ENCODE peak calls at places on chromosomes 1 and 21, in five cellular contexts. J, R, T, C and O are unnamed samples. For H3K27me3, the result is how much of the 10 kb centered on the place peaks cover.

GRCh38 chr21:46213620-46214286 is 14.8 kb downstream of the LSS start:
- DNase-seq in T (no peak), C (peak), J (no peak), R (no peak), O (no peak)

GRCh38 chr1:210072129-210072528 is 134.1 kb downstream of the SYT14 start:
- DNase-seq in R (no peak), T (no peak), J (no peak), C (no peak), O (no peak)

GRCh38 chr1:28329395-28330153 is 734 bp downstream of the MED18 start:
- DNase-seq in R (peak), J (peak), T (peak), C (peak), O (peak)

GRCh38 chr1:154182342-154183044 is 9.4 kb downstream of the TPM3 start:
- DNase-seq in J (peak), T (peak), C (peak), R (peak), O (peak)

GRCh38 chr1:230011333-230012092 is 55.5 kb upstream of the GALNT2 start:
- DNase-seq in J (no peak), C (no peak), T (no peak), R (no peak), O (no peak)

GRCh38 chr1:167232801-167233200 is 12.1 kb downstream of the POU2F1 start:
- DNase-seq in J (peak), C (no peak), T (no peak), R (no peak), O (no peak)

GRCh38 chr1:205382561-205382960 is 25.8 kb upstream of the KLHDC8A start:
- DNase-seq in T (no peak), C (no peak), R (no peak), J (no peak), O (no peak)

GRCh38 chr1:79074975-79075374 is 68.4 kb upstream of the ADGRL4 start:
- DNase-seq in C (no peak), T (no peak), J (peak), R (no peak), O (no peak)

GRCh38 chr1:85550784-85551516 is 29.6 kb upstream of the CCN1 start:
- DNase-seq in J (peak), R (no peak), C (no peak), T (no peak), O (no peak)

GRCh38 chr1:26097696-26098095 is 13.9 kb upstream of the PDIK1L start:
- DNase-seq in J (no peak), R (no peak), C (no peak), T (no peak), O (no peak)

GRCh38 chr1:230317823-230318819 is 108.0 kb downstream of the PGBD5 start:
- DNase-seq in C (peak), R (no peak), J (peak), T (peak), O (peak)

GRCh38 chr1:22609291-22609690 is 27.1 kb upstream of the C1QA start:
- DNase-seq in C (no peak), T (no peak), J (no peak), R (no peak), O (no peak)

GRCh38 chr1:168742386-168742785 is 13.4 kb upstream of the DPT start:
- DNase-seq in R (no peak), C (no peak), T (no peak), J (no peak), O (no peak)

GRCh38 chr1:147496571-147496970 is 44.7 kb upstream of the BCL9 start:
- DNase-seq in C (no peak), R (no peak), T (peak), J (no peak), O (peak)

GRCh38 chr1:109399326-109399957 is 1.7 kb upstream of the SORT1 start:
- DNase-seq in J (peak), T (no peak), R (no peak), C (no peak), O (no peak)

GRCh38 chr1:201422436-201423030 is 1.0 kb upstream of the TNNI1 start:
- DNase-seq in C (peak), R (no peak), J (no peak), T (no peak), O (no peak)

GRCh38 chr1:115336741-115337140 is 1.3 kb downstream of the NGF start:
- DNase-seq in J (no peak), T (no peak), R (no peak), C (no peak), O (no peak)

GRCh38 chr1:115338457-115338820 is 390 bp upstream of the NGF start:
- DNase-seq in C (no peak), T (no peak), R (no peak), J (no peak), O (no peak)

GRCh38 chr1:115337276-115337632 is 795 bp downstream of the NGF start:
- DNase-seq in R (no peak), C (no peak), J (no peak), T (no peak), O (no peak)

GRCh38 chr1:115340879-115341278 is 2.8 kb upstream of the NGF start:
- DNase-seq in C (no peak), R (no peak), T (no peak), J (no peak), O (no peak)

DNA sequence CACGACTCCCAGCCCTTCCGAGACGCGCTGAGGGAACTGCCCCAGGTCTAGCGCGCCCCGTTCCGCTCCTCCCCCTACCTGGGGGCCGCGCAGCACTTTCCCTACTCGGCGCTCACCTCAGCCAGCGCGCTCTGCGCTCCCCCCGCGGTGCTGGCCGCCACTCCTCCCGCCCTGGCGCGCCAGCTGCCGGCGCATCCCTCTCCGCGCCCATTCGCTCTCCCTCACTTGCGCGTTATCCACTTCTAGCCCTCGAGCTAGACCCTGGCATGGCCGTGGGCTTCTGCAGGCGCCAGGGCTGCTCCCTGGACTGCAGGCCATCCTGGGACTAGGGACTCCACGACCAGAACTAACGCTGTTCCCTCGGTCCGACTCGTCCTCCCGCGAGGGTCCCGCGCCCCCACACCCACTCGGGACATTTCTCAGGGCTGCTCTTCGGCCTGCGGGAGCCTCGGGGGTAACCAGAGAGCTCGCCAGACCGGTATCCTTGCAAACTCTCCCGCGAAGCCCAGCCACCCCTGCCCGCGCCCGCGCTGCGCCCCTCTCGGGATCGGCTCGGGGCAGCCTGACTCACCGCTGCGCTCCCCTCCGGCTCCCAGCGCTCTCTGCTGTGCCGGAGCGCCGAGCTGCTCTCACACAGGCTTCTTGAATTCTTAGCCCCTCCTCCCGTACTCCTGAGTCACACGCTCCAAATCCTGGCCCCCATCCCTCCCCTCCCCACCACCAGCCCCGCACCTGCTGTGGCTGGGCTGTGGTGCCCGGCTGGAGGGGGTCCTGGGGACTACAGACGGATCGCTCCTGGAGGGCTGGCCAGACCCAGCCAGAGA is at the start of gene NGF:
- DNase-seq in T (no peak), C (no peak), R (no peak), J (peak), O (no peak)
- H3K27me3 ChIP-seq in T (under half), C (under half), R (under half), J (under half), O (under half)

GRCh38 chr1:14415396-14415795 is 183.1 kb upstream of the KAZN start:
- DNase-seq in J (no peak), T (no peak), R (no peak), C (no peak), O (no peak)
- H3K27me3 ChIP-seq in J (under half), T (under half), R (under half), C (under half), O (under half)

GRCh38 chr1:18644013-18644399 is 13.4 kb downstream of the PAX7 start:
- DNase-seq in C (no peak), T (no peak), J (no peak), R (no peak), O (no peak)
- H3K27me3 ChIP-seq in C (half or more), T (under half), J (half or more), R (half or more), O (half or more)

DNA sequence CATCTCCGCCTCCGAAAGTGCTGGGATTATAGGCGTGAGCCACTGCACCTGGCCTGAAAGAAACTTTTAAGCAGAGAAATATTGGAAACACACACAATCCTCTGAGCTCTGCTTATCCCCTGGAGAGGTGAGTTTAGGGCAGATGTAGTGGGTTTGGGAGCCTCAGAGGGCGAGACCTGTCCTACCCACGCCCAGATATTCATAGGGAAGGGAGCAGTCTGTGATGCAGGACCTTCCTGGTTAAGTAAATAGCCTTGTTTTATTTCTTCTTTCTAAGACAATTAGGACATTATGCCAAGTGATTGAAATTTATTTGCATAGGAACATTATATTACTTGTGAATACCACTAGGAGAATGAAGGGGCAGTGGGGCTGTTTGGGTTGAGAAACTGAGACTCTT is 18.0 kb upstream of the SLC45A1 start:
- DNase-seq in R (no peak), C (no peak), T (no peak), J (no peak), O (no peak)
- H3K27me3 ChIP-seq in R (under half), C (under half), T (under half), J (under half), O (under half)

DNA sequence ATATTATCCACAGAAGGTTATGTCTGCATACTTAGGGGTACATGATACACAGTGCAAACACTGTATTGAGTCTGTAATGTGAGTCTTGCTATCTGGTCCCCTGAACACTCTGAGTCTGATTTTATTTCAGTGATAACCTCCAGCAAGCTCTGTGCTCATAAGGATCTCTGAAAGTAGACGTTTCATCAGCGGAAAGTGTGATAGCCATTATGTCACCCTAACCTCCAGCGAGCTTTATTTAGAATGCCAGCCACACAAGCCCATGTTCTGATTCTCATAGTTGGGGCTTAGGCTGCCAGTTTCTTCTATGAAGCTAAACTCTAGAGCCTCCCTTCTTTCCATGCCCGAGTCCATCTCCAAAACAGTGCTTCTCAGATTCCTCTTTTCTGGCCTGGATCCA is 3.3 kb downstream of the NR5A2 start:
- DNase-seq in C (no peak), T (no peak), J (no peak), R (no peak), O (no peak)
- H3K27me3 ChIP-seq in C (half or more), T (under half), J (under half), R (under half), O (half or more)

DNA sequence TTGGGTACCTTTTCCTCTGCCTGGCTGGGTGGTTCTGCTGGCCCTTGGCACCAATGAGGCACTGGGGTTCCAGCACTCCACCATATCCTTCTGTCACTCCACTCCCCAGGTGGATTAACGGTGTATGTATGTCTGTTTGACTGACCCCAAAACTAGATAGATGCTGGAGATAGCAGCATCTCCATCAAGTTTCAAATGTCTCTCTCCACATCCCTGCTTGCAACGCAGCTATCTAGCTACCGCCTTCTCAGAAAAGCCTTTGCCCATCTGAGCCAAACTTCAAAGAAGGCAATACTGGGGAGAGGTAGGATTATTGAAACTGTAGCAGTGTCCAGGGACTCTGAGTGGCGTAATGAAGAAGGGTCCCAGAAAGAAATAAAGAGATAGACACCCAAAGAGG is 64.0 kb downstream of the RHBG start:
- DNase-seq in T (no peak), R (no peak), C (no peak), J (no peak), O (no peak)
- H3K27me3 ChIP-seq in T (under half), R (half or more), C (half or more), J (half or more), O (half or more)

GRCh38 chr1:3033795-3034100 is 12.5 kb downstream of the ACTRT2 start:
- DNase-seq in C (no peak), J (no peak), R (no peak), T (no peak), O (no peak)
- H3K27me3 ChIP-seq in C (under half), J (under half), R (under half), T (under half), O (under half)